ENCODE peak calls at places on chromosome 15, in four cellular contexts. P is AG09319, Z is endothelial cell, T is H9. W is an unnamed sample.

GRCh38 chr15:27459836-27460235 is 488.9 kb downstream of the GABRG3 start:
- DNase-seq in P (no peak), Z (no peak), T (no peak), W (no peak)

GRCh38 chr15:82146990-82147461 is 101.2 kb upstream of the MEX3B start:
- DNase-seq in P (no peak), Z (no peak), T (no peak), W (no peak)

GRCh38 chr15:22838292-22839042 is at the start of gene NIPA2:
- DNase-seq in P (peak; percentile 96), Z (peak; percentile 99), T (peak; percentile 99), W (peak; percentile 97)

GRCh38 chr15:96381463-96381862 is 51.0 kb downstream of the NR2F2 start:
- DNase-seq in P (no peak), Z (no peak), T (no peak), W (no peak)

GRCh38 chr15:101182215-101182614 is 69.6 kb downstream of the CHSY1 start:
- DNase-seq in P (no peak), Z (no peak), T (no peak), W (no peak)

GRCh38 chr15:51970132-51970817 is 1.3 kb downstream of the LEO1 start:
- DNase-seq in P (no peak), Z (no peak), T (no peak), W (no peak)

GRCh38 chr15:84790676-84791075 is 26.5 kb upstream of the ALPK3 start:
- DNase-seq in P (no peak), Z (no peak), T (no peak), W (no peak)

GRCh38 chr15:82306791-82307713 is 42.2 kb downstream of the GOLGA6L10 start:
- DNase-seq in P (no peak), Z (no peak), T (peak; percentile 28), W (no peak)

GRCh38 chr15:73050561-73051297 is 1.5 kb upstream of the NEO1 start:
- DNase-seq in P (no peak), Z (no peak), T (no peak), W (no peak)

GRCh38 chr15:45458746-45459403 is 63.7 kb downstream of the SLC30A4 start:
- DNase-seq in P (no peak), Z (peak; percentile 78), T (peak; percentile 53), W (peak; percentile 56)

GRCh38 chr15:43105077-43105769 is 615 bp downstream of the UBR1 start:
- DNase-seq in P (no peak), Z (peak; percentile 8), T (no peak), W (no peak)

GRCh38 chr15:92751528-92751927 is 96.0 kb upstream of the FAM174B start:
- DNase-seq in P (no peak), Z (no peak), T (no peak), W (no peak)

GRCh38 chr15:45171912-45172311 is 15.9 kb downstream of the SHF start:
- DNase-seq in P (no peak), Z (no peak), T (no peak), W (no peak)

GRCh38 chr15:96619171-96619570 is 288.7 kb downstream of the NR2F2 start:
- DNase-seq in P (no peak), Z (no peak), T (no peak), W (no peak)

GRCh38 chr15:60797444-60798040 is 318.6 kb upstream of the ICE2 start:
- DNase-seq in P (no peak), Z (no peak), T (no peak), W (no peak)

GRCh38 chr15:39682366-39682765 is 100.3 kb downstream of the FSIP1 start:
- DNase-seq in P (no peak), Z (no peak), T (no peak), W (no peak)

GRCh38 chr15:94749848-94750617 is 518.7 kb downstream of the MCTP2 start:
- DNase-seq in P (no peak), Z (no peak), T (no peak), W (no peak)

GRCh38 chr15:72782993-72783562 is 480 bp downstream of the ADPGK start:
- DNase-seq in P (no peak), Z (no peak), T (no peak), W (peak; percentile 85)

GRCh38 chr15:52496175-52496574 is 32.5 kb downstream of the MYO5A start:
- DNase-seq in P (no peak), Z (no peak), T (no peak), W (no peak)

GRCh38 chr15:54273928-54274327 is 295.7 kb downstream of the UNC13C start:
- DNase-seq in P (no peak), Z (peak; percentile 8), T (no peak), W (no peak)
- TF ChIP-seq CTCF in P (no peak), Z (peak; percentile 23), T (peak; percentile 76), W (no peak)

GRCh38 chr15:67180514-67181191 is 73.8 kb downstream of the AAGAB start:
- DNase-seq in P (no peak), Z (no peak), T (peak; percentile 55), W (no peak)
- TF ChIP-seq CTCF in P (no peak), Z (no peak), T (peak; percentile 50), W (no peak)

GRCh38 chr15:68315495-68316007 is 38.0 kb downstream of the FEM1B start:
- DNase-seq in P (no peak), Z (peak; percentile 18), T (peak; percentile 67), W (peak; percentile 22)

GRCh38 chr15:68317281-68318007 is 39.9 kb downstream of the FEM1B start:
- DNase-seq in P (no peak), Z (no peak), T (peak; percentile 16), W (peak; percentile 26)

GRCh38 chr15:68314563-68314962 is 37.0 kb downstream of the FEM1B start:
- DNase-seq in P (no peak), Z (no peak), T (peak; percentile 13), W (no peak)

GRCh38 chr15:68315035-68315434 is 37.5 kb downstream of the FEM1B start:
- DNase-seq in P (no peak), Z (no peak), T (peak; percentile 4), W (no peak)

DNA sequence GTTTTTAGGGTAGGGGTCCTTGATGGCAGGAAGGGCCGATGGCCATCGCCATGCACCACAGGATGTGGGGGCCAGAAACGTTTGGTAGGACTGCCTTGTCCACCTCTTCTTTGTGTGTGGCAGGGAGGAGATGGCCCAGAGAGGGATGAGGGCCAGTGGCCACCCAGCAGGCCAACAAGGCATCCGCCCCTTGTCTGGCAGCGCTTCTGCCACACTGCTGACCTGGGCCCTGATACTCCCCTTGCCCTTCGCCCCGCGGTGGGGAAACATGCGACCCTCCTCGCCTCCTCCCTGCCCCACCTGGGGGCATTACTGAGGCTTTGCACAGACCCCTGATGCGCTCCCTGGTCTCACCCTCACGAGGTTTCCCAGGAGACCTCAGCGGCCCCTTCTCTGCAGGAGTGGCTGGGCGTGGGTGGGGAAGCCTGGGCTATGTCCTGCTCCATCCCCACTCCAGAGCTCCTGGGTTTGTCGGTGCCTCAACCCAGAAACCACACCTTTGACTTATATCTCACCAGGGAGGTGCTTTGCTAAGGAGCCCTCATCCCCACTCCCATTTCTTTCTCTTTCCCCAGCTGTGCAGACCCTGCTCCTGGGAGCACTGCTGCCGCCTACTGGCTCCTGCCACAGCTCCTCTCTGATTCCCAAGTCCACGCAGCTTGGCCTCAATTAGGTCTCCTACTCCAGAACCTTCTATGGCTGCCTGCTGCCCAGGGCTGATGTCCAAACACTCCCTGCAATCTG is 38.7 kb downstream of the FEM1B start:
- DNase-seq in P (no peak), Z (peak; percentile 39), T (peak; percentile 79), W (peak; percentile 25)
- TF ChIP-seq CTCF in P (peak; percentile 28), Z (no peak), T (peak; percentile 72), W (no peak)

GRCh38 chr15:70362911-70363310 is 265.2 kb upstream of the TLE3 start:
- DNase-seq in P (no peak), Z (peak; percentile 66), T (peak; percentile 75), W (peak; percentile 46)
- TF ChIP-seq CTCF in P (peak; percentile 63), Z (peak; percentile 63), T (peak; percentile 86), W (peak; percentile 78)

W was measured in CD14-positive monocyte.